ENCODE peak calls at places on chromosomes 11 and 22, in eight cellular contexts. N, E, T, O, X, G, K and P are unnamed samples.

GRCh38 chr11:48052183-48053040 is 72.1 kb downstream of the PTPRJ start:
- DNase-seq in N (no peak), E (no peak), T (no peak), O (peak), X (no peak), G (no peak), K (peak), P (no peak)

GRCh38 chr11:16410479-16410878 is 54.1 kb upstream of the SOX6 start:
- DNase-seq in N (no peak), E (no peak), T (no peak), O (no peak), X (peak), G (no peak), K (no peak), P (no peak)

GRCh38 chr11:13073119-13073981 is 64.2 kb downstream of the RASSF10 start:
- DNase-seq in N (no peak), E (no peak), T (no peak), O (peak), X (no peak), G (no peak), K (peak), P (no peak)

GRCh38 chr11:2015044-2015443 is 17.4 kb upstream of the H19 start:
- DNase-seq in N (no peak), E (no peak), T (no peak), O (no peak), X (no peak), G (no peak), K (no peak), P (no peak)

GRCh38 chr11:65479184-65480145 is 19.4 kb upstream of the MALAT1 start:
- DNase-seq in N (peak), E (no peak), T (no peak), O (peak), X (no peak), G (no peak), K (no peak), P (no peak)

GRCh38 chr11:110253525-110253924 is 42.9 kb downstream of the RDX start:
- DNase-seq in N (no peak), E (no peak), T (no peak), O (no peak), X (no peak), G (no peak), K (no peak), P (no peak)

GRCh38 chr22:38228873-38229740 is 27.3 kb downstream of the MAFF start:
- DNase-seq in N (peak), E (no peak), T (no peak), O (peak), X (no peak), G (no peak), K (peak), P (no peak)

GRCh38 chr11:15941206-15941770 is 415.1 kb downstream of the SOX6 start:
- DNase-seq in N (no peak), E (no peak), T (no peak), O (peak), X (peak), G (no peak), K (peak), P (peak)

GRCh38 chr11:73734996-73735395 is 25.9 kb downstream of the RAB6A start:
- DNase-seq in N (no peak), E (no peak), T (no peak), O (peak), X (no peak), G (no peak), K (no peak), P (no peak)

GRCh38 chr11:121340010-121340580 is 47.5 kb downstream of the SC5D start:
- DNase-seq in N (no peak), E (no peak), T (no peak), O (no peak), X (no peak), G (no peak), K (no peak), P (no peak)

GRCh38 chr11:16604784-16605439 is 133.5 kb upstream of the C11orf58 start:
- DNase-seq in N (peak), E (no peak), T (no peak), O (peak), X (peak), G (no peak), K (no peak), P (no peak)

GRCh38 chr11:65817312-65817814 is 16.4 kb upstream of the SNX32 start:
- DNase-seq in N (no peak), E (no peak), T (no peak), O (no peak), X (no peak), G (no peak), K (no peak), P (no peak)

GRCh38 chr11:64056213-64056785 is 20.6 kb downstream of the FLRT1 start:
- DNase-seq in N (no peak), E (no peak), T (no peak), O (no peak), X (peak), G (peak), K (no peak), P (no peak)

GRCh38 chr11:3044004-3044403 is 13.2 kb downstream of the CARS1 start:
- DNase-seq in N (no peak), E (no peak), T (no peak), O (peak), X (no peak), G (no peak), K (no peak), P (no peak)

GRCh38 chr11:3126207-3126865 is 38.8 kb downstream of the OSBPL5 start:
- DNase-seq in N (peak), E (no peak), T (no peak), O (no peak), X (peak), G (no peak), K (no peak), P (no peak)

GRCh38 chr11:117669062-117669461 is 128.0 kb downstream of the DSCAML1 start:
- DNase-seq in N (no peak), E (no peak), T (no peak), O (no peak), X (no peak), G (no peak), K (no peak), P (no peak)

GRCh38 chr22:49429066-49429465 is 398.6 kb downstream of the BRD1 start:
- DNase-seq in N (no peak), E (no peak), T (no peak), O (no peak), X (no peak), G (no peak), K (no peak), P (no peak)

GRCh38 chr11:119369035-119369925 is 12.2 kb downstream of the USP2 start:
- DNase-seq in N (no peak), E (no peak), T (no peak), O (no peak), X (no peak), G (no peak), K (no peak), P (no peak)

GRCh38 chr11:125101596-125101995 is 9.8 kb downstream of the TMEM218 start:
- DNase-seq in N (no peak), E (no peak), T (no peak), O (no peak), X (no peak), G (no peak), K (no peak), P (no peak)

GRCh38 chr11:95108159-95108611 is 18.5 kb downstream of the ENDOD1 start:
- DNase-seq in N (peak), E (peak), T (no peak), O (peak), X (no peak), G (peak), K (no peak), P (no peak)

GRCh38 chr11:93063101-93063500 is 93.7 kb downstream of the MTNR1B start:
- DNase-seq in N (no peak), E (no peak), T (no peak), O (no peak), X (peak), G (no peak), K (no peak), P (no peak)

GRCh38 chr11:116910378-116910777 is 73.0 kb upstream of the APOA1 start:
- DNase-seq in N (no peak), E (no peak), T (no peak), O (peak), X (no peak), G (no peak), K (no peak), P (no peak)

GRCh38 chr11:2776351-2777061 is 76.7 kb upstream of the KCNQ1OT1 start:
- DNase-seq in N (peak), E (no peak), T (no peak), O (no peak), X (no peak), G (no peak), K (no peak), P (no peak)

GRCh38 chr11:104905271-104905670 is 7.0 kb upstream of the CASP12 start:
- DNase-seq in N (no peak), E (no peak), T (no peak), O (no peak), X (no peak), G (no peak), K (no peak), P (no peak)

GRCh38 chr11:75555079-75555811 is 6.8 kb upstream of the SERPINH1 start:
- DNase-seq in N (no peak), E (no peak), T (no peak), O (no peak), X (no peak), G (no peak), K (no peak), P (no peak)